ENCODE peak calls at places on chromosome 17, in ten cellular contexts. One of them, this sample, is unnamed.

GRCh38 chr17:42001729-42002128 is 15.5 kb downstream of the DNAJC7 start:
- DNase-seq in AG04449: no peak
- DNase-seq in globus pallidus: no peak
- DNase-seq in NCI-H2081: no peak
- DNase-seq in mesendoderm: no peak
- DNase-seq in T-cell: no peak
- DNase-seq in astrocyte: no peak
- DNase-seq in NCI-H1092: no peak
- DNase-seq in stimulated activated CD8-positive, alpha-beta memory T cell treated with anti-CD3 and anti-CD28 coated beads, Interleukin-7, amount 100 ng/mL, for 1 hour: no peak
- DNase-seq in endothelial cell: no peak
- DNase-seq in this sample: no peak

GRCh38 chr17:4940625-4941021 is 555 bp downstream of the RNF167 start:
- DNase-seq in astrocyte: no peak
- DNase-seq in T-cell: no peak
- DNase-seq in AG04449: no peak
- DNase-seq in mesendoderm: no peak
- DNase-seq in globus pallidus: no peak
- DNase-seq in NCI-H2081: no peak
- DNase-seq in stimulated activated CD8-positive, alpha-beta memory T cell treated with anti-CD3 and anti-CD28 coated beads, Interleukin-7, amount 100 ng/mL, for 1 hour: no peak
- DNase-seq in endothelial cell: peak; percentile 39
- DNase-seq in NCI-H1092: no peak
- DNase-seq in this sample: no peak

GRCh38 chr17:3980381-3980975 is 16.2 kb upstream of the ATP2A3 start:
- DNase-seq in astrocyte: no peak
- DNase-seq in endothelial cell: no peak
- DNase-seq in NCI-H2081: peak; percentile 92
- DNase-seq in stimulated activated CD8-positive, alpha-beta memory T cell treated with anti-CD3 and anti-CD28 coated beads, Interleukin-7, amount 100 ng/mL, for 1 hour: no peak
- DNase-seq in AG04449: no peak
- DNase-seq in globus pallidus: no peak
- DNase-seq in T-cell: no peak
- DNase-seq in mesendoderm: no peak
- DNase-seq in NCI-H1092: peak; percentile 44
- DNase-seq in this sample: no peak

GRCh38 chr17:3812771-3813170 is 11.8 kb upstream of the ITGAE start:
- DNase-seq in NCI-H2081: no peak
- DNase-seq in AG04449: no peak
- DNase-seq in stimulated activated CD8-positive, alpha-beta memory T cell treated with anti-CD3 and anti-CD28 coated beads, Interleukin-7, amount 100 ng/mL, for 1 hour: no peak
- DNase-seq in mesendoderm: peak; percentile 81
- DNase-seq in astrocyte: no peak
- DNase-seq in NCI-H1092: no peak
- DNase-seq in T-cell: no peak
- DNase-seq in endothelial cell: no peak
- DNase-seq in globus pallidus: no peak
- DNase-seq in this sample: no peak

GRCh38 chr17:146983-147761 is 9.8 kb downstream of the SCGB1C2 start:
- DNase-seq in stimulated activated CD8-positive, alpha-beta memory T cell treated with anti-CD3 and anti-CD28 coated beads, Interleukin-7, amount 100 ng/mL, for 1 hour: no peak
- DNase-seq in T-cell: no peak
- DNase-seq in endothelial cell: peak; percentile 6
- DNase-seq in AG04449: no peak
- DNase-seq in globus pallidus: no peak
- DNase-seq in NCI-H2081: no peak
- DNase-seq in NCI-H1092: no peak
- DNase-seq in astrocyte: no peak
- DNase-seq in mesendoderm: no peak
- DNase-seq in this sample: no peak

GRCh38 chr17:81502471-81503017 is 10.1 kb downstream of the ACTG1 start:
- DNase-seq in T-cell: no peak
- DNase-seq in astrocyte: no peak
- DNase-seq in stimulated activated CD8-positive, alpha-beta memory T cell treated with anti-CD3 and anti-CD28 coated beads, Interleukin-7, amount 100 ng/mL, for 1 hour: no peak
- DNase-seq in globus pallidus: no peak
- DNase-seq in mesendoderm: no peak
- DNase-seq in NCI-H1092: no peak
- DNase-seq in endothelial cell: no peak
- DNase-seq in AG04449: no peak
- DNase-seq in NCI-H2081: no peak
- DNase-seq in this sample: no peak

GRCh38 chr17:1455291-1455747 is 713 bp downstream of the CRK start:
- DNase-seq in NCI-H2081: peak; percentile 46
- DNase-seq in endothelial cell: peak; percentile 68
- DNase-seq in astrocyte: peak; percentile 51
- DNase-seq in globus pallidus: peak; percentile 32
- DNase-seq in T-cell: no peak
- DNase-seq in NCI-H1092: peak; percentile 53
- DNase-seq in stimulated activated CD8-positive, alpha-beta memory T cell treated with anti-CD3 and anti-CD28 coated beads, Interleukin-7, amount 100 ng/mL, for 1 hour: no peak
- DNase-seq in mesendoderm: peak; percentile 86
- DNase-seq in AG04449: no peak
- DNase-seq in this sample: peak; percentile 63

GRCh38 chr17:4194796-4195195 is 51.8 kb downstream of the CYB5D2 start:
- DNase-seq in astrocyte: no peak
- DNase-seq in endothelial cell: no peak
- DNase-seq in AG04449: no peak
- DNase-seq in globus pallidus: no peak
- DNase-seq in NCI-H1092: no peak
- DNase-seq in NCI-H2081: no peak
- DNase-seq in mesendoderm: no peak
- DNase-seq in stimulated activated CD8-positive, alpha-beta memory T cell treated with anti-CD3 and anti-CD28 coated beads, Interleukin-7, amount 100 ng/mL, for 1 hour: no peak
- DNase-seq in T-cell: no peak
- DNase-seq in this sample: no peak

GRCh38 chr17:77002103-77003045 is 134.2 kb downstream of the MGAT5B start:
- DNase-seq in NCI-H1092: no peak
- DNase-seq in AG04449: no peak
- DNase-seq in astrocyte: peak; percentile 90
- DNase-seq in globus pallidus: no peak
- DNase-seq in T-cell: no peak
- DNase-seq in mesendoderm: peak; percentile 71
- DNase-seq in NCI-H2081: peak; percentile 59
- DNase-seq in stimulated activated CD8-positive, alpha-beta memory T cell treated with anti-CD3 and anti-CD28 coated beads, Interleukin-7, amount 100 ng/mL, for 1 hour: no peak
- DNase-seq in endothelial cell: no peak
- DNase-seq in this sample: peak; percentile 72

GRCh38 chr17:491086-492014 is 138.7 kb upstream of the RPH3AL start:
- DNase-seq in stimulated activated CD8-positive, alpha-beta memory T cell treated with anti-CD3 and anti-CD28 coated beads, Interleukin-7, amount 100 ng/mL, for 1 hour: no peak
- DNase-seq in astrocyte: peak; percentile 41
- DNase-seq in NCI-H1092: no peak
- DNase-seq in endothelial cell: peak; percentile 52
- DNase-seq in mesendoderm: no peak
- DNase-seq in globus pallidus: peak; percentile 11
- DNase-seq in AG04449: no peak
- DNase-seq in NCI-H2081: no peak
- DNase-seq in T-cell: peak; percentile 10
- DNase-seq in this sample: no peak

GRCh38 chr17:45857977-45858708 is 13.5 kb downstream of the SPPL2C start:
- DNase-seq in NCI-H1092: no peak
- DNase-seq in stimulated activated CD8-positive, alpha-beta memory T cell treated with anti-CD3 and anti-CD28 coated beads, Interleukin-7, amount 100 ng/mL, for 1 hour: no peak
- DNase-seq in AG04449: no peak
- DNase-seq in mesendoderm: peak; percentile 71
- DNase-seq in globus pallidus: no peak
- DNase-seq in T-cell: no peak
- DNase-seq in astrocyte: peak; percentile 8
- DNase-seq in endothelial cell: peak; percentile 66
- DNase-seq in NCI-H2081: no peak
- DNase-seq in this sample: no peak

GRCh38 chr17:50479522-50480141 is 972 bp downstream of the RSAD1 start:
- DNase-seq in mesendoderm: peak; percentile 95
- DNase-seq in NCI-H2081: peak; percentile 81
- DNase-seq in endothelial cell: peak; percentile 77
- DNase-seq in AG04449: peak; percentile 21
- DNase-seq in NCI-H1092: peak; percentile 64
- DNase-seq in astrocyte: peak; percentile 57
- DNase-seq in T-cell: peak; percentile 65
- DNase-seq in stimulated activated CD8-positive, alpha-beta memory T cell treated with anti-CD3 and anti-CD28 coated beads, Interleukin-7, amount 100 ng/mL, for 1 hour: peak; percentile 39
- DNase-seq in globus pallidus: peak; percentile 36
- DNase-seq in this sample: peak; percentile 71

GRCh38 chr17:69605571-69605970 is 191.1 kb downstream of the MAP2K6 start:
- DNase-seq in T-cell: no peak
- DNase-seq in AG04449: no peak
- DNase-seq in astrocyte: no peak
- DNase-seq in globus pallidus: no peak
- DNase-seq in stimulated activated CD8-positive, alpha-beta memory T cell treated with anti-CD3 and anti-CD28 coated beads, Interleukin-7, amount 100 ng/mL, for 1 hour: no peak
- DNase-seq in NCI-H1092: no peak
- DNase-seq in endothelial cell: no peak
- DNase-seq in mesendoderm: no peak
- DNase-seq in NCI-H2081: no peak
- DNase-seq in this sample: no peak

GRCh38 chr17:7355053-7355452 is at the start of gene TMEM95:
- DNase-seq in NCI-H1092: no peak
- DNase-seq in globus pallidus: peak; percentile 82
- DNase-seq in mesendoderm: no peak
- DNase-seq in astrocyte: no peak
- DNase-seq in NCI-H2081: no peak
- DNase-seq in stimulated activated CD8-positive, alpha-beta memory T cell treated with anti-CD3 and anti-CD28 coated beads, Interleukin-7, amount 100 ng/mL, for 1 hour: no peak
- DNase-seq in endothelial cell: no peak
- DNase-seq in AG04449: no peak
- DNase-seq in T-cell: no peak
- DNase-seq in this sample: peak; percentile 66

GRCh38 chr17:79023886-79024771 is at the start of gene C1QTNF1:
- DNase-seq in mesendoderm: peak; percentile 61
- DNase-seq in astrocyte: no peak
- DNase-seq in T-cell: no peak
- DNase-seq in NCI-H1092: no peak
- DNase-seq in globus pallidus: no peak
- DNase-seq in AG04449: no peak
- DNase-seq in endothelial cell: peak; percentile 55
- DNase-seq in stimulated activated CD8-positive, alpha-beta memory T cell treated with anti-CD3 and anti-CD28 coated beads, Interleukin-7, amount 100 ng/mL, for 1 hour: no peak
- DNase-seq in NCI-H2081: no peak
- DNase-seq in this sample: no peak

GRCh38 chr17:33277436-33278100 is 15.5 kb downstream of the ASIC2 start:
- DNase-seq in astrocyte: peak; percentile 77
- DNase-seq in endothelial cell: no peak
- DNase-seq in mesendoderm: peak; percentile 88
- DNase-seq in NCI-H2081: no peak
- DNase-seq in T-cell: no peak
- DNase-seq in NCI-H1092: no peak
- DNase-seq in globus pallidus: no peak
- DNase-seq in AG04449: no peak
- DNase-seq in stimulated activated CD8-positive, alpha-beta memory T cell treated with anti-CD3 and anti-CD28 coated beads, Interleukin-7, amount 100 ng/mL, for 1 hour: no peak
- DNase-seq in this sample: no peak

GRCh38 chr17:35011671-35012216 is 31.4 kb downstream of the LIG3 start:
- DNase-seq in globus pallidus: no peak
- DNase-seq in NCI-H1092: no peak
- DNase-seq in AG04449: no peak
- DNase-seq in mesendoderm: no peak
- DNase-seq in stimulated activated CD8-positive, alpha-beta memory T cell treated with anti-CD3 and anti-CD28 coated beads, Interleukin-7, amount 100 ng/mL, for 1 hour: no peak
- DNase-seq in NCI-H2081: no peak
- DNase-seq in T-cell: no peak
- DNase-seq in astrocyte: no peak
- DNase-seq in endothelial cell: no peak
- DNase-seq in this sample: no peak

GRCh38 chr17:1010586-1010985 is 13.7 kb downstream of the TIMM22 start:
- DNase-seq in globus pallidus: no peak
- DNase-seq in T-cell: no peak
- DNase-seq in AG04449: no peak
- DNase-seq in astrocyte: no peak
- DNase-seq in NCI-H2081: no peak
- DNase-seq in NCI-H1092: no peak
- DNase-seq in mesendoderm: no peak
- DNase-seq in stimulated activated CD8-positive, alpha-beta memory T cell treated with anti-CD3 and anti-CD28 coated beads, Interleukin-7, amount 100 ng/mL, for 1 hour: no peak
- DNase-seq in endothelial cell: no peak
- DNase-seq in this sample: no peak

GRCh38 chr17:64032081-64032480 is 11.6 kb upstream of the ICAM2 start:
- DNase-seq in globus pallidus: no peak
- DNase-seq in stimulated activated CD8-positive, alpha-beta memory T cell treated with anti-CD3 and anti-CD28 coated beads, Interleukin-7, amount 100 ng/mL, for 1 hour: no peak
- DNase-seq in T-cell: no peak
- DNase-seq in NCI-H2081: no peak
- DNase-seq in astrocyte: no peak
- DNase-seq in NCI-H1092: no peak
- DNase-seq in mesendoderm: peak; percentile 18
- DNase-seq in AG04449: no peak
- DNase-seq in endothelial cell: no peak
- DNase-seq in this sample: no peak